ENCODE peak calls at places on chromosomes 13 and 19, in seven cellular contexts. U is brain microvascular endothelial cell; S is CD8-positive, alpha-beta memory T cell; Y is endothelial cell; I is activated naive CD8-positive, alpha-beta T cell treated with anti-CD3 and anti-CD28 coated beads, Interleukin-2, amount 50 U/mL, for 24 hours; O is cardiac fibroblast; N is aorta. L is an unnamed sample.

GRCh38 chr19:18464646-18465045 is 26.7 kb upstream of the ISYNA1 start:
- DNase-seq in U (peak), S (no peak), Y (no peak), I (no peak), O (peak), N (peak), L (no peak)

GRCh38 chr19:54462713-54463530 is 656 bp downstream of the LENG9 start:
- DNase-seq in U (peak), S (peak), Y (peak), I (peak), O (peak), N (peak), L (no peak)

GRCh38 chr13:45595968-45596367 is 19.6 kb downstream of the ERICH6B start:
- DNase-seq in U (no peak), S (no peak), Y (no peak), I (no peak), O (no peak), N (no peak), L (no peak)

GRCh38 chr13:98839826-98840769 is 87.6 kb upstream of the SLC15A1 start:
- DNase-seq in U (peak), S (no peak), Y (peak), I (peak), O (peak), N (peak), L (peak)

GRCh38 chr13:109784590-109785140 is 1.7 kb downstream of the IRS2 start:
- DNase-seq in U (peak), S (peak), Y (peak), I (peak), O (peak), N (peak), L (no peak)

GRCh38 chr13:110068176-110068473 is 238.8 kb downstream of the COL4A1 start:
- DNase-seq in U (no peak), S (no peak), Y (no peak), I (no peak), O (no peak), N (no peak), L (no peak)

GRCh38 chr13:107202371-107203023 is 634.6 kb upstream of the ARGLU1 start:
- DNase-seq in U (peak), S (no peak), Y (peak), I (no peak), O (peak), N (no peak), L (no peak)

GRCh38 chr13:46667687-46668281 is 114.8 kb downstream of the LRCH1 start:
- DNase-seq in U (no peak), S (peak), Y (no peak), I (no peak), O (peak), N (no peak), L (peak)

GRCh38 chr13:101845501-101846012 is 393.1 kb downstream of the ITGBL1 start:
- DNase-seq in U (peak), S (no peak), Y (no peak), I (no peak), O (no peak), N (no peak), L (peak)

GRCh38 chr19:45800009-45800553 is 7.4 kb upstream of the DMWD start:
- DNase-seq in U (peak), S (no peak), Y (no peak), I (no peak), O (peak), N (no peak), L (peak)

GRCh38 chr19:34474233-34474989 is 7.1 kb upstream of the WTIP start:
- DNase-seq in U (no peak), S (no peak), Y (no peak), I (no peak), O (peak), N (no peak), L (no peak)

GRCh38 chr13:21402586-21403307 is 56.4 kb downstream of the ZDHHC20 start:
- DNase-seq in U (peak), S (no peak), Y (no peak), I (no peak), O (peak), N (no peak), L (peak)

GRCh38 chr13:71773534-71773933 is 93.5 kb downstream of the DACH1 start:
- DNase-seq in U (no peak), S (no peak), Y (no peak), I (no peak), O (no peak), N (no peak), L (no peak)

GRCh38 chr19:48551437-48552302 is at the start of gene SULT2B1:
- DNase-seq in U (no peak), S (no peak), Y (no peak), I (no peak), O (no peak), N (no peak), L (no peak)

GRCh38 chr13:36767276-36767675 is 51.7 kb upstream of the RFXAP start:
- DNase-seq in U (no peak), S (no peak), Y (no peak), I (no peak), O (no peak), N (no peak), L (no peak)

GRCh38 chr13:74061939-74062595 is 72.1 kb downstream of the KLF12 start:
- DNase-seq in U (peak), S (peak), Y (no peak), I (no peak), O (peak), N (no peak), L (no peak)

GRCh38 chr13:95604534-95604915 is 40.0 kb downstream of the DZIP1 start:
- DNase-seq in U (peak), S (no peak), Y (no peak), I (no peak), O (no peak), N (no peak), L (no peak)

GRCh38 chr13:66424417-66424816 is 805.7 kb downstream of the PCDH9 start:
- DNase-seq in U (no peak), S (no peak), Y (no peak), I (no peak), O (peak), N (no peak), L (no peak)